ENCODE peak calls at places on chromosomes 2 and 18, in five cellular contexts. One of them, this sample, is unnamed.

GRCh38 chr18:11178951-11179549 is 29.7 kb upstream of the PIEZO2 start:
- ATAC-seq in HCT116: no peak
- ATAC-seq in upper lobe of left lung: peak; percentile 88
- ATAC-seq in HepG2: no peak
- ATAC-seq in K562: no peak
- ATAC-seq in this sample: peak; percentile 82

GRCh38 chr2:203438528-203438927 is 96.6 kb downstream of the RAPH1 start:
- ATAC-seq in HCT116: no peak
- ATAC-seq in upper lobe of left lung: no peak
- ATAC-seq in HepG2: no peak
- ATAC-seq in K562: no peak
- ATAC-seq in this sample: no peak

GRCh38 chr2:63488118-63488713 is 100.1 kb downstream of the WDPCP start:
- ATAC-seq in HCT116: peak; percentile 62
- ATAC-seq in upper lobe of left lung: no peak
- ATAC-seq in HepG2: peak; percentile 59
- ATAC-seq in K562: peak; percentile 52
- ATAC-seq in this sample: no peak

GRCh38 chr2:119338826-119339561 is 27.6 kb downstream of the C2orf76 start:
- ATAC-seq in HCT116: no peak
- ATAC-seq in upper lobe of left lung: peak; percentile 75
- ATAC-seq in HepG2: no peak
- ATAC-seq in K562: peak; percentile 97
- ATAC-seq in this sample: no peak

GRCh38 chr2:135732561-135732960 is 9.1 kb upstream of the UBXN4 start:
- ATAC-seq in HCT116: no peak
- ATAC-seq in upper lobe of left lung: no peak
- ATAC-seq in HepG2: peak; percentile 12
- ATAC-seq in K562: peak; percentile 9
- ATAC-seq in this sample: no peak

GRCh38 chr18:28115149-28115550 is 61.8 kb downstream of the CDH2 start:
- ATAC-seq in HCT116: no peak
- ATAC-seq in upper lobe of left lung: no peak
- ATAC-seq in HepG2: peak; percentile 44
- ATAC-seq in K562: no peak
- ATAC-seq in this sample: no peak

GRCh38 chr18:59549797-59550516 is 147.3 kb downstream of the CCBE1 start:
- ATAC-seq in HCT116: no peak
- ATAC-seq in upper lobe of left lung: no peak
- ATAC-seq in HepG2: no peak
- ATAC-seq in K562: no peak
- ATAC-seq in this sample: no peak

GRCh38 chr18:48581206-48581605 is 42.4 kb downstream of the CTIF start:
- ATAC-seq in HCT116: no peak
- ATAC-seq in upper lobe of left lung: peak; percentile 53
- ATAC-seq in HepG2: no peak
- ATAC-seq in K562: no peak
- ATAC-seq in this sample: peak; percentile 49

GRCh38 chr2:197383825-197384224 is 51.0 kb downstream of the SF3B1 start:
- ATAC-seq in HCT116: peak; percentile 35
- ATAC-seq in upper lobe of left lung: no peak
- ATAC-seq in HepG2: peak; percentile 57
- ATAC-seq in K562: peak; percentile 81
- ATAC-seq in this sample: no peak

GRCh38 chr2:105410554-105410953 is 11.7 kb upstream of the FHL2 start:
- ATAC-seq in HCT116: no peak
- ATAC-seq in upper lobe of left lung: no peak
- ATAC-seq in HepG2: no peak
- ATAC-seq in K562: no peak
- ATAC-seq in this sample: no peak
- TF ChIP-seq POLR2AphosphoS5 in HCT116: no peak
- TF ChIP-seq POLR2AphosphoS5 in upper lobe of left lung: no peak
- TF ChIP-seq POLR2AphosphoS5 in HepG2: no peak
- TF ChIP-seq POLR2AphosphoS5 in K562: no peak
- TF ChIP-seq POLR2AphosphoS5 in this sample: peak; percentile 41

GRCh38 chr2:85577386-85578242 is at the start of gene VAMP8:
- ATAC-seq in HCT116: peak; percentile 98
- ATAC-seq in upper lobe of left lung: peak; percentile 80
- ATAC-seq in HepG2: peak; percentile 86
- ATAC-seq in K562: peak; percentile 84
- ATAC-seq in this sample: peak; percentile 53
- TF ChIP-seq POLR2A in HCT116: peak; percentile 36
- TF ChIP-seq POLR2A in upper lobe of left lung: peak; percentile 74
- TF ChIP-seq POLR2A in HepG2: peak; percentile 41
- TF ChIP-seq POLR2A in K562: peak; percentile 75
- TF ChIP-seq POLR2A in this sample: no peak

GRCh38 chr18:77071711-77072292 is 60.8 kb downstream of the MBP start:
- ATAC-seq in HCT116: no peak
- ATAC-seq in upper lobe of left lung: peak; percentile 22
- ATAC-seq in HepG2: no peak
- ATAC-seq in K562: no peak
- ATAC-seq in this sample: peak; percentile 50
- H3K4me1 ChIP-seq in HCT116: peaks cover 40% of the 10 kb centered on the region
- H3K4me1 ChIP-seq in upper lobe of left lung: peaks cover 53% of the 10 kb centered on the region
- H3K4me1 ChIP-seq in HepG2: peaks cover 22% of the 10 kb centered on the region
- H3K4me1 ChIP-seq in K562: no peaks in the 10 kb centered on the region
- H3K4me1 ChIP-seq in this sample: peaks cover 61% of the 10 kb centered on the region

GRCh38 chr18:26210147-26210546 is 16.1 kb upstream of the TAF4B start:
- ATAC-seq in HCT116: no peak
- ATAC-seq in upper lobe of left lung: no peak
- ATAC-seq in HepG2: no peak
- ATAC-seq in K562: no peak
- ATAC-seq in this sample: no peak

GRCh38 chr18:26215247-26215970 is 10.8 kb upstream of the TAF4B start:
- ATAC-seq in HCT116: no peak
- ATAC-seq in upper lobe of left lung: no peak
- ATAC-seq in HepG2: no peak
- ATAC-seq in K562: peak; percentile 20
- ATAC-seq in this sample: no peak
- TF ChIP-seq POLR2AphosphoS5 in HCT116: no peak
- TF ChIP-seq POLR2AphosphoS5 in upper lobe of left lung: no peak
- TF ChIP-seq POLR2AphosphoS5 in HepG2: no peak
- TF ChIP-seq POLR2AphosphoS5 in K562: no peak
- TF ChIP-seq POLR2AphosphoS5 in this sample: no peak

GRCh38 chr2:66433945-66434678 is 813 bp upstream of the MEIS1 start:
- ATAC-seq in HCT116: no peak
- ATAC-seq in upper lobe of left lung: peak; percentile 74
- ATAC-seq in HepG2: peak; percentile 82
- ATAC-seq in K562: peak; percentile 70
- ATAC-seq in this sample: peak; percentile 31
- TF ChIP-seq POLR2A in HCT116: no peak
- TF ChIP-seq POLR2A in upper lobe of left lung: peak; percentile 27
- TF ChIP-seq POLR2A in HepG2: no peak
- TF ChIP-seq POLR2A in K562: no peak
- TF ChIP-seq POLR2A in this sample: peak; percentile 77

GRCh38 chr2:42922293-42922692 is 129.9 kb upstream of the HAAO start:
- ATAC-seq in HCT116: no peak
- ATAC-seq in upper lobe of left lung: no peak
- ATAC-seq in HepG2: no peak
- ATAC-seq in K562: no peak
- ATAC-seq in this sample: no peak

GRCh38 chr2:42925742-42926437 is 133.5 kb upstream of the HAAO start:
- ATAC-seq in HCT116: no peak
- ATAC-seq in upper lobe of left lung: no peak
- ATAC-seq in HepG2: peak; percentile 3
- ATAC-seq in K562: no peak
- ATAC-seq in this sample: no peak

GRCh38 chr2:42924436-42924897 is 132.1 kb upstream of the HAAO start:
- ATAC-seq in HCT116: no peak
- ATAC-seq in upper lobe of left lung: peak; percentile 1
- ATAC-seq in HepG2: no peak
- ATAC-seq in K562: no peak
- ATAC-seq in this sample: no peak

GRCh38 chr2:42922790-42923631 is 130.6 kb upstream of the HAAO start:
- ATAC-seq in HCT116: no peak
- ATAC-seq in upper lobe of left lung: peak; percentile 76
- ATAC-seq in HepG2: no peak
- ATAC-seq in K562: no peak
- ATAC-seq in this sample: peak; percentile 84

DNA sequence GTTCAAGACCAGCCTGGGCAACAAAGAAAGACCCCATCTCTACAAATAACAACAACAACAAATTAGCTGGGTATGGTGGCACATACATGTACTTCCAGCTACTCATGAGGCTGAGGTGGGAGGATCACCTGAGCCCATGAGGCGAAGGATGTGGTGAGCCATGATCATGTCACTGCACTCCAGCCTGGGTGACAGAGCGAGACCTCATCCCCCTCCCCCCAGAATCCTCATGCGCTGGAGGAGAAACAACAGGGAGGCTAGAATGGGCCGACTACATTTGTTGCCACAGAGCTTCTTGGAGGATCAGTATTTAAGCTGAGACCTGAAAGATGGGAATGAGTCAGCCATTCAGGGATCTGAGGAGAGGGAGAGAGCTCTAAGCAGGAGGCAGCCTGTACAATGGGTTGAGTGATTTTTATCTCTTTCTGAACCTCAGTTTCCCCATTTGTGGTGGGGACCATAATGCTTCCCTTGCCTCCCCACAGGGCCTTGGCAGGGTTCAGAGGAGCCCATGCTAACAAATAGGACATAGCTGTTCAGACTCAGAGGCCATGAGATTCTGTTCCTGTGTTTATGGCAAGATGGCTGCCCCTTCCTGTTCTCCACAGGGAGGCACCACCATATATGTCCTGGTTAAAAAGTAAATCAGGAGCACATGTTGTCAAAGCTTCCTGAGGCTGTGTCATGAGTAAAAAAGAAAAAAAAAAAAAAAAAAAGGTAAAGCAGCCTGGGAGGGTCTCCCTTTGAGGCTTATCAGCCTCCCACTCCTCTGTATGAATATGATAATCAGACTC is 131.4 kb upstream of the HAAO start:
- ATAC-seq in HCT116: no peak
- ATAC-seq in upper lobe of left lung: no peak
- ATAC-seq in HepG2: no peak
- ATAC-seq in K562: no peak
- ATAC-seq in this sample: no peak
- H3K4me1 ChIP-seq in HCT116: peaks cover 21% of the 10 kb centered on the region
- H3K4me1 ChIP-seq in upper lobe of left lung: peaks cover 62% of the 10 kb centered on the region
- H3K4me1 ChIP-seq in HepG2: peaks cover 77% of the 10 kb centered on the region
- H3K4me1 ChIP-seq in K562: peaks cover 70% of the 10 kb centered on the region
- H3K4me1 ChIP-seq in this sample: peaks cover 29% of the 10 kb centered on the region

GRCh38 chr2:171320731-171321130 is 113.1 kb downstream of the METTL8 start:
- ATAC-seq in HCT116: no peak
- ATAC-seq in upper lobe of left lung: no peak
- ATAC-seq in HepG2: no peak
- ATAC-seq in K562: no peak
- ATAC-seq in this sample: no peak
- TF ChIP-seq POLR2AphosphoS5 in HCT116: no peak
- TF ChIP-seq POLR2AphosphoS5 in upper lobe of left lung: no peak
- TF ChIP-seq POLR2AphosphoS5 in HepG2: no peak
- TF ChIP-seq POLR2AphosphoS5 in K562: no peak
- TF ChIP-seq POLR2AphosphoS5 in this sample: no peak

GRCh38 chr2:20186078-20186854 is 38.7 kb downstream of the SDC1 start:
- ATAC-seq in HCT116: no peak
- ATAC-seq in upper lobe of left lung: peak; percentile 48
- ATAC-seq in HepG2: peak; percentile 59
- ATAC-seq in K562: peak; percentile 67
- ATAC-seq in this sample: peak; percentile 37

GRCh38 chr2:20183373-20183772 is 41.6 kb downstream of the SDC1 start:
- ATAC-seq in HCT116: no peak
- ATAC-seq in upper lobe of left lung: no peak
- ATAC-seq in HepG2: no peak
- ATAC-seq in K562: no peak
- ATAC-seq in this sample: no peak

GRCh38 chr2:20185176-20186022 is 39.5 kb downstream of the SDC1 start:
- ATAC-seq in HCT116: no peak
- ATAC-seq in upper lobe of left lung: peak; percentile 57
- ATAC-seq in HepG2: peak; percentile 4
- ATAC-seq in K562: no peak
- ATAC-seq in this sample: peak; percentile 25

GRCh38 chr2:20182241-20182931 is 42.5 kb downstream of the SDC1 start:
- ATAC-seq in HCT116: no peak
- ATAC-seq in upper lobe of left lung: peak; percentile 29
- ATAC-seq in HepG2: no peak
- ATAC-seq in K562: peak; percentile 89
- ATAC-seq in this sample: no peak

DNA sequence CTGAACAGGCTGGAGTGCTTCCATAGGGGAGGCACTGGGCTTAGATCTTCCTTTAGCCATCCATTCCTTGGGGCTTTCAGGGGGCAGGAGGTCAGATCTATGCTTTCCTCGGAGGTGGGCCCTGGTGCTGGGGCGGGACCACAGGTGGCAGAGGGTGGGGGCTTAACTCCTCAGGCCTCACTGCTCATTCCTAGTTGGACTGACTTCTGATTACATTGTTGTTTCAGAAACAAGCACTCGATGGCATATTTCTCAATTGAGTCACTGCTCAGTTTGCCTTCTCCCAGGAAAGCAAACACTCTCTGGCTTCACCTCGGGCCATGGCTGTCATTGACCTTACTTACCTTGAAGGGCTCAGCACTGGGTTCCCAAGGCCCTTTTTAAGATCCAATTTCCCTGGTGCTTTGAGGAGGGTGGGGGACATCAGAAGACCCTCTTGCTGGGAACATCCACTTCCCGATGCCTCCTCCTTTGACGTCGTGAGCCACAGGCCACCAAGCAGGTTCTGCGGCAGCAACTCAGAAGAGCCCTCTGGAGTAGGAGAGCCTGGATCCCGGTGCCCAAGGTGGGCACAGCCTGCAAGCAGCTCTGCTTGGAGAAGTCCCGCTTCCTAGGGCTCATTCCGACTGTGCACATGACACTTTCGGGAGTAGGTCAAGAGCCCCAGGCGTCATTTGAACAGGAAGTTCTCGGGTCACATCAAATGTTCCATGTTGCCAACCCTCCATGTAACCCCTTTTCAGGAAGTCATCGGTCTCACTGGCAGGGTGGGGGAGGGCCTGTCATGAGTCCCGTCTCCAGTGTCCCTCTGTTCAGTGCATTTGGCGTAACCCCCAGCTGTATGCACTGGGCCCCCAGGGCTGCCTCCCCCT is 40.6 kb downstream of the SDC1 start:
- ATAC-seq in HCT116: no peak
- ATAC-seq in upper lobe of left lung: peak; percentile 36
- ATAC-seq in HepG2: peak; percentile 37
- ATAC-seq in K562: no peak
- ATAC-seq in this sample: no peak
- TF ChIP-seq POLR2A in HCT116: no peak
- TF ChIP-seq POLR2A in upper lobe of left lung: peak; percentile 67
- TF ChIP-seq POLR2A in HepG2: no peak
- TF ChIP-seq POLR2A in K562: no peak
- TF ChIP-seq POLR2A in this sample: no peak

DNA sequence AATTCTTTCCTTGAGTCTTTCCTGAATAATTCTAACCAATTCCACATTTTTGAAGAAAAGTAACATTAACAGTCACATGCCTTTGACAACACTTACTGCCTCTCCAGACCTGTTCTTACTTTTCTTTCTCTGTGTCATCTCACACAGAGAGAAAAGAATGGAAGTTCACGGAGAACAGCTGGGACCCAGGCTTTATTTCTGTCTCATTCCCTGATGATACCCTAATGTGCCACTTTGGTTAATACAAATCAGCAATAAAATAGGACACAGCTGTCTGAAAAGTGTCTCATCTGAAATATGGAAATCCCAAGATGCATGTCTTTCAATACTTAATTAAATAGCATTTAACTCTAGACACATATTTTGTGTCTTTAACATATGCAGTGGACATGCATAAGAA is 42.1 kb upstream of the RAB27B start:
- ATAC-seq in HCT116: no peak
- ATAC-seq in upper lobe of left lung: no peak
- ATAC-seq in HepG2: no peak
- ATAC-seq in K562: no peak
- ATAC-seq in this sample: no peak
- H3K4me1 ChIP-seq in HCT116: no peaks in the 10 kb centered on the region
- H3K4me1 ChIP-seq in upper lobe of left lung: no peaks in the 10 kb centered on the region
- H3K4me1 ChIP-seq in HepG2: no peaks in the 10 kb centered on the region
- H3K4me1 ChIP-seq in K562: no peaks in the 10 kb centered on the region
- H3K4me1 ChIP-seq in this sample: no peaks in the 10 kb centered on the region

This sample was measured in gastroesophageal sphincter.